ENCODE peak calls at places on chromosome 19, in eight cellular contexts. M is colonic mucosa, S is RWPE2, I is small intestine, T is breast epithelium, D is psoas muscle, J is lower lobe of right lung, X is IMR-90. N is an unnamed sample.

GRCh38 chr19:56701895-56702294 is 30.3 kb upstream of the ZNF835 start:
- DNase-seq in M (no peak), S (no peak), I (no peak), T (no peak), D (no peak), J (no peak), X (no peak), N (no peak)

GRCh38 chr19:11264452-11265176 is 2.3 kb upstream of the DOCK6 start:
- DNase-seq in M (peak; percentile 92), S (peak; percentile 87), I (peak; percentile 80), T (no peak), D (no peak), J (peak; percentile 89), X (no peak), N (no peak)

GRCh38 chr19:43675269-43675879 is 5.4 kb upstream of the PLAUR start:
- DNase-seq in M (peak; percentile 91), S (peak; percentile 96), I (peak; percentile 99), T (peak; percentile 68), D (no peak), J (no peak), X (peak; percentile 78), N (no peak)

GRCh38 chr19:31126236-31126635 is 223.0 kb downstream of the TSHZ3 start:
- DNase-seq in M (no peak), S (no peak), I (peak; percentile 19), T (no peak), D (no peak), J (no peak), X (no peak), N (no peak)

GRCh38 chr19:48006762-48007161 is 12.3 kb downstream of the ELSPBP1 start:
- DNase-seq in M (no peak), S (no peak), I (no peak), T (no peak), D (no peak), J (no peak), X (no peak), N (no peak)

GRCh38 chr19:3224346-3225325 is at the start of gene CELF5:
- DNase-seq in M (peak; percentile 40), S (peak; percentile 24), I (peak; percentile 15), T (no peak), D (peak; percentile 54), J (no peak), X (no peak), N (peak; percentile 38)

GRCh38 chr19:43425567-43426392 is 11.1 kb downstream of the TEX101 start:
- DNase-seq in M (peak; percentile 93), S (no peak), I (peak; percentile 96), T (peak; percentile 62), D (no peak), J (no peak), X (peak; percentile 18), N (no peak)

GRCh38 chr19:3617463-3617862 is 9.1 kb downstream of the CACTIN start:
- DNase-seq in M (no peak), S (peak; percentile 43), I (no peak), T (no peak), D (no peak), J (no peak), X (no peak), N (peak; percentile 16)

GRCh38 chr19:12721656-12722565 is 1.8 kb downstream of the TNPO2 start:
- DNase-seq in M (peak; percentile 56), S (no peak), I (peak; percentile 50), T (peak; percentile 68), D (peak; percentile 78), J (peak; percentile 76), X (peak; percentile 74), N (peak; percentile 75)

GRCh38 chr19:32779082-32779481 is 59.5 kb downstream of the TDRD12 start:
- DNase-seq in M (no peak), S (no peak), I (no peak), T (no peak), D (no peak), J (no peak), X (no peak), N (no peak)

GRCh38 chr19:16198363-16198636 is 589 bp downstream of the AP1M1 start:
- DNase-seq in M (peak; percentile 34), S (no peak), I (peak; percentile 84), T (no peak), D (no peak), J (no peak), X (no peak), N (no peak)
- H3K4me1 ChIP-seq in M (peaks cover 20% of the 10 kb centered on the region), S (peaks cover 9% of the 10 kb centered on the region), I (peaks cover 10% of the 10 kb centered on the region), T (peaks cover 4% of the 10 kb centered on the region), D (peaks cover 27% of the 10 kb centered on the region), J (peaks cover 33% of the 10 kb centered on the region), X (peaks cover 11% of the 10 kb centered on the region), N (peaks cover 12% of the 10 kb centered on the region)

GRCh38 chr19:4974855-4975469 is 6.0 kb downstream of the KDM4B start:
- DNase-seq in M (no peak), S (no peak), I (no peak), T (no peak), D (no peak), J (no peak), X (no peak), N (no peak)
- H3K4me1 ChIP-seq in M (peaks cover 11% of the 10 kb centered on the region), S (peaks cover 38% of the 10 kb centered on the region), I (no peaks in the 10 kb centered on the region), T (peaks cover 47% of the 10 kb centered on the region), D (peaks cover 83% of the 10 kb centered on the region), J (peaks cover 94% of the 10 kb centered on the region), X (peaks cover 42% of the 10 kb centered on the region), N (peaks cover 34% of the 10 kb centered on the region)

GRCh38 chr19:49565261-49565660 is 15.1 kb downstream of the NOSIP start:
- DNase-seq in M (peak; percentile 88), S (no peak), I (peak; percentile 90), T (no peak), D (no peak), J (no peak), X (no peak), N (no peak)

GRCh38 chr19:49570138-49570856 is 10.1 kb downstream of the NOSIP start:
- DNase-seq in M (peak; percentile 85), S (no peak), I (peak; percentile 87), T (no peak), D (no peak), J (no peak), X (peak; percentile 84), N (peak; percentile 43)

GRCh38 chr19:49570997-49571676 is 9.2 kb downstream of the NOSIP start:
- DNase-seq in M (peak; percentile 73), S (no peak), I (peak; percentile 80), T (no peak), D (no peak), J (no peak), X (no peak), N (no peak)

GRCh38 chr19:49566302-49566701 is 14.1 kb downstream of the NOSIP start:
- DNase-seq in M (no peak), S (no peak), I (no peak), T (no peak), D (no peak), J (no peak), X (no peak), N (no peak)

DNA sequence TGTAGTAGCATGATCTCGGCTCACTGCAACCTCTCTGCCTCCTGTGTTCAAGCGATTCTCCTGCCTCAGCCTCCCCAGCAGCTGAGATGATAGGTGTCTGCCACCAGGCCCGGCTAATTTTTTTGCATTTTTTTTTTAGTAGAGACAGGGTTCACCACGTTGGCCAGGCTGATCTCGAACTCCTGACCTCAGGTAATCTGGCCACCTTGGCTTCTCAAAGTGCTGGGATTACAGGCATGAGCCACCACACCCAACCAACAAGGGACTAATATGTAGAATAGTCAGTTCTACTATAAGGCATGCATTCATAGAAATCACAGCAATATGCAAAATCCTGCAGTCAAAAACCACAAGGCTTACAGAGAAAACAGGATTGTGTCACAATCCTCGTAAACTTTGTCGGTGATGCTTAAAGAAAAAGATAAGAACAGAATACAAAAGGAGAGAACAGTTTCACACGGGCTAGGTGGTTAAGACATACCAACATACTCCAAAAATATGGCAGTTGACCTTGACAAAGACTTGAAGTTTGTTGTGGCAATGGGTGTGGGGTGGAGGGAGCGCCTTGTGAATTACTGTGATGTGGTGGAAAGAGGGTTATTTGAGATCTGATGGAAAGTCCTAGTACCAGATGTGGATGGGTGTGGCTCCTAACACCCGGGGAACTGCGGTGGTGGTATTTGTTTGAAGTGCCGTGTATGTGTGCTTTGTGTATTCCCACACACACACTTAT is 12.5 kb downstream of the NOSIP start:
- DNase-seq in M (peak; percentile 80), S (no peak), I (peak; percentile 55), T (no peak), D (no peak), J (no peak), X (no peak), N (no peak)
- H3K4me1 ChIP-seq in M (peaks cover 28% of the 10 kb centered on the region), S (peaks cover 3% of the 10 kb centered on the region), I (peaks cover 10% of the 10 kb centered on the region), T (no peaks in the 10 kb centered on the region), D (peaks cover 54% of the 10 kb centered on the region), J (peaks cover 39% of the 10 kb centered on the region), X (no peaks in the 10 kb centered on the region), N (peaks cover 12% of the 10 kb centered on the region)

DNA sequence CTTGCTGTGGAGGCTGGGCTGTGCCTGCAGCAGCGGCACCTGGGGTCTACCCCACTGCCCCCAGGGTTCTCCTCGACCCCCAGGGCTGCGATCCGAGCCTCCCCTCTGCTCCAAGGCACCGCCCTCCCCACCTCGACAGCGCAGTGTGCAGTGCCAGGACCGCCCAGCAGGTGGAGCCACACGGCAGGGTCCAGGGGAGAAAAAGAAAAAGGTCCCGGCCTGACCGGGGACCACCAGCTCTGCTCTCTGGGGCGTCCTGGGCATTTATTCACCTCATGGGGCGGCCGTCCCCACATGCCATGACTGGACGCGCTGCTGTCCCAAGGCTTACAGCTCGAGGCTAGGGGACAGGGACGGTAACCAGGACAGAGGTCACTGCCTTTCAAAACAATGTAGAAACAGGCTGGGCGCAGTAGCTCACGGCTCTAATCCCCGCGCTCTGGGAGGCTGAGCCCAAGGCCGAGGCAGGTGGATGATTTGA is 10.6 kb downstream of the REXO1 start:
- DNase-seq in M (peak; percentile 71), S (no peak), I (peak; percentile 48), T (no peak), D (no peak), J (no peak), X (no peak), N (no peak)
- H3K4me1 ChIP-seq in M (peaks cover 32% of the 10 kb centered on the region), S (no peaks in the 10 kb centered on the region), I (peaks cover 4% of the 10 kb centered on the region), T (peaks cover 4% of the 10 kb centered on the region), D (peaks cover 16% of the 10 kb centered on the region), J (peaks cover 67% of the 10 kb centered on the region), X (no peaks in the 10 kb centered on the region), N (no peaks in the 10 kb centered on the region)

DNA sequence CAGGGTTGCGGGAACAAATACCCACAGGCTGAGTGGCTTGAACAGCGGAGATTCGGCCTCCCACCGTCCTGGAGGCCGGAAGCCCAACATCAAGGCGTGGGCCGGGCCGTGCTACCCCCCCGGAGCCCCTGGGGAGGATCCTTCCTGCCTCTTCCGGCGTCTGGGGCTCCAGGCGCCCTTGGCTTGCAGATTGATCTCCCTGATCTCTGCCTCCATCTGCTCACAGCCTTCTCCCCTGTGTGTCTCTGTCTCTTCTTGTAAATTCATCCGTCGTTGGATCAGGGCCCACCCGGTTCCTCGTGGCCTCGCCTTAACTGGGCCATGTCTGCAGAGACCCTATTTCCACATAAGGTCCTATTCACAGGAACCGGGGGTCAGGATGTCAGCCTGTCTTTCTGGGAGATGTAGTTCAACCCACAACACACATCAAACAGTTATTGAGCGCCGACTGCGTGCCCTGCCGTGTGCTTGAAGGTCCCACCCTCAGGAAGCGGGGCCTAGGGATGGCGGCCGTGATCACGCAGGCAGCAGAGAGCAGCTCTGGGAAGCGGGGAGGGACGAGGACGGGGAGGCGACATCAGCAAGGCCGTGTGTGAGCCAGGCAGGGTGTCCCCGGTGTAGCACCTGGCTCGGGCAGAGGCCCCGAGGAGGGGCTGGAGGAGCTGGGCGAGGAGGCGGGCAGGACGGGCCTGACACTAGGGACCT is 21.3 kb downstream of the HCN2 start:
- DNase-seq in M (no peak), S (no peak), I (peak; percentile 28), T (no peak), D (peak; percentile 62), J (no peak), X (peak; percentile 76), N (peak; percentile 41)
- H3K4me1 ChIP-seq in M (no peaks in the 10 kb centered on the region), S (no peaks in the 10 kb centered on the region), I (no peaks in the 10 kb centered on the region), T (no peaks in the 10 kb centered on the region), D (no peaks in the 10 kb centered on the region), J (peaks cover 35% of the 10 kb centered on the region), X (peaks cover 10% of the 10 kb centered on the region), N (no peaks in the 10 kb centered on the region)